ENCODE peak calls at places on chromosomes 5 and 9, in seven cellular contexts. N is sigmoid colon, D is spleen, Q is transverse colon, S is Peyer's patch, H is MM.1S, C is Panc1. K is an unnamed sample.

GRCh38 chr9:129988607-129989361 is 54.2 kb downstream of the FNBP1 start:
- DNase-seq in N (no peak), D (no peak), Q (peak), S (no peak), H (peak), C (no peak), K (no peak)

GRCh38 chr9:34555002-34555348 is 32.2 kb upstream of the ENHO start:
- DNase-seq in N (peak), D (peak), Q (no peak), S (peak), H (no peak), C (no peak), K (no peak)

GRCh38 chr9:21505425-21506179 is 23.5 kb upstream of the IFNE start:
- DNase-seq in N (no peak), D (no peak), Q (no peak), S (no peak), H (no peak), C (no peak), K (no peak)

GRCh38 chr5:78651468-78651867 is 2.9 kb upstream of the LHFPL2 start:
- DNase-seq in N (no peak), D (no peak), Q (no peak), S (no peak), H (no peak), C (no peak), K (no peak)

GRCh38 chr5:171426266-171426665 is 6.8 kb downstream of the FGF18 start:
- DNase-seq in N (no peak), D (peak), Q (no peak), S (peak), H (no peak), C (no peak), K (no peak)

GRCh38 chr5:71533142-71533541 is 54.0 kb upstream of the MCCC2 start:
- DNase-seq in N (no peak), D (no peak), Q (no peak), S (no peak), H (no peak), C (peak), K (no peak)

GRCh38 chr5:38329132-38329715 is 70.9 kb downstream of the EGFLAM start:
- DNase-seq in N (no peak), D (no peak), Q (no peak), S (no peak), H (no peak), C (peak), K (no peak)

GRCh38 chr9:14372437-14373318 is 58.7 kb upstream of the NFIB start:
- DNase-seq in N (peak), D (no peak), Q (no peak), S (no peak), H (no peak), C (no peak), K (no peak)

DNA sequence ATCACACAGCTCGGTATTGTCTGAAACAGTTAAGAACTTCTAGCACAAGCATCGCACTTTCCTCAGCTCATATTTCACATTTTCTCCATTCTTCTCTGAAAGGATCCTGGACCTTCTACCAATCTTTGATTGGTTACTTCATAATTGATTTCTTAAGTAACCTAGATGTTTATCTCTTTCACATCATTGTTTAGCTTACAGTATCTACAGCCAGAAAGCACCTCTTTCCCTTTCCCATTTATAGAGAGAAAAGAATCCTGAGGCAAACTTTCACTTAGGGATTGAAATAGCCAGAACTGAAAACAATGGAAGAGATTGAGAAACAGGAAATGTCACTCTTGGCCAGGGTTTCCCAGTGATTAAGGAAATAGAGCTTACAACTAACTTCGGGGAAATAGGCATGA is 2.5 kb downstream of the IL33 start:
- DNase-seq in N (peak), D (no peak), Q (no peak), S (no peak), H (no peak), C (no peak), K (no peak)
- H3K27ac ChIP-seq in N (peak), D (no peak), Q (peak), S (peak), H (no peak), C (no peak), K (peak)

GRCh38 chr9:35937227-35937626 is 20.7 kb downstream of the OR2S2 start:
- DNase-seq in N (no peak), D (no peak), Q (no peak), S (no peak), H (no peak), C (no peak), K (no peak)

GRCh38 chr9:35935755-35936509 is 22.0 kb downstream of the OR2S2 start:
- DNase-seq in N (no peak), D (no peak), Q (no peak), S (no peak), H (no peak), C (no peak), K (no peak)

GRCh38 chr9:35933525-35934067 is 24.3 kb downstream of the SPAAR start:
- DNase-seq in N (no peak), D (no peak), Q (no peak), S (no peak), H (no peak), C (no peak), K (no peak)

GRCh38 chr9:35932732-35933131 is 23.4 kb downstream of the SPAAR start:
- DNase-seq in N (no peak), D (no peak), Q (no peak), S (no peak), H (peak), C (no peak), K (no peak)

DNA sequence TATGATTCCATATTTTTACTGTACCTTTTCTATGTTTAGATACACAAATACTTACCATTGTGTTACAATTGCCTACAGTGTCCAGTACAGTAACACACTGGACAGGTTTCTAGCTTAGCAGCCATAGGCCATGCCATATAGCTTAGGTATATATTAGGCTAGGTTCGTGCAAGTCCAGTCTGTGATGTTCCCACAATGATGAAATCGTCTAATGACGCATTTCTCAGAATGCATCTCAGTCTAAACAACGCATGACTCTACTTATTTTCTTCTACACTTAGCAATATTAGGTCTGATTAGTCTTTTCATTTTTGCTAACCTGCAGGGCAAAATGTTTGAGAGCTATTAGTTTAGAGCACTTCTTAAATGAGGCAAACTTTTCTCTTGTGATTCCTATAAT is 22.7 kb downstream of the OR2S2 start:
- DNase-seq in N (no peak), D (no peak), Q (no peak), S (no peak), H (no peak), C (no peak), K (no peak)
- H3K4me3 ChIP-seq in N (no peak), D (no peak), Q (no peak), S (no peak), H (no peak), C (no peak), K (no peak)

GRCh38 chr9:84945878-84946538 is 276.5 kb downstream of the NTRK2 start:
- DNase-seq in N (no peak), D (no peak), Q (no peak), S (no peak), H (no peak), C (no peak), K (no peak)
- TF ChIP-seq CTCF in N (no peak), D (no peak), Q (no peak), S (no peak), H (no peak), C (no peak), K (no peak)

GRCh38 chr9:121662359-121662758 is 10.9 kb downstream of the DAB2IP start:
- DNase-seq in N (no peak), D (no peak), Q (no peak), S (no peak), H (no peak), C (no peak), K (no peak)
- H3K27ac ChIP-seq in N (peak), D (no peak), Q (no peak), S (no peak), H (no peak), C (no peak), K (no peak)

GRCh38 chr9:135810806-135811575 is 96.4 kb downstream of the CAMSAP1 start:
- DNase-seq in N (no peak), D (no peak), Q (no peak), S (no peak), H (no peak), C (no peak), K (no peak)
- H3K4me3 ChIP-seq in N (no peak), D (no peak), Q (no peak), S (no peak), H (no peak), C (no peak), K (no peak)

GRCh38 chr9:98521141-98521540 is 187.6 kb downstream of the GABBR2 start:
- DNase-seq in N (no peak), D (no peak), Q (no peak), S (no peak), H (no peak), C (no peak), K (no peak)

GRCh38 chr9:98519641-98520040 is 189.1 kb downstream of the GABBR2 start:
- DNase-seq in N (no peak), D (no peak), Q (no peak), S (no peak), H (no peak), C (no peak), K (no peak)

GRCh38 chr9:98522487-98522886 is 186.2 kb downstream of the GABBR2 start:
- DNase-seq in N (no peak), D (no peak), Q (no peak), S (no peak), H (no peak), C (no peak), K (no peak)

GRCh38 chr9:98520221-98520920 is 188.4 kb downstream of the GABBR2 start:
- DNase-seq in N (no peak), D (no peak), Q (no peak), S (no peak), H (no peak), C (no peak), K (peak)

DNA sequence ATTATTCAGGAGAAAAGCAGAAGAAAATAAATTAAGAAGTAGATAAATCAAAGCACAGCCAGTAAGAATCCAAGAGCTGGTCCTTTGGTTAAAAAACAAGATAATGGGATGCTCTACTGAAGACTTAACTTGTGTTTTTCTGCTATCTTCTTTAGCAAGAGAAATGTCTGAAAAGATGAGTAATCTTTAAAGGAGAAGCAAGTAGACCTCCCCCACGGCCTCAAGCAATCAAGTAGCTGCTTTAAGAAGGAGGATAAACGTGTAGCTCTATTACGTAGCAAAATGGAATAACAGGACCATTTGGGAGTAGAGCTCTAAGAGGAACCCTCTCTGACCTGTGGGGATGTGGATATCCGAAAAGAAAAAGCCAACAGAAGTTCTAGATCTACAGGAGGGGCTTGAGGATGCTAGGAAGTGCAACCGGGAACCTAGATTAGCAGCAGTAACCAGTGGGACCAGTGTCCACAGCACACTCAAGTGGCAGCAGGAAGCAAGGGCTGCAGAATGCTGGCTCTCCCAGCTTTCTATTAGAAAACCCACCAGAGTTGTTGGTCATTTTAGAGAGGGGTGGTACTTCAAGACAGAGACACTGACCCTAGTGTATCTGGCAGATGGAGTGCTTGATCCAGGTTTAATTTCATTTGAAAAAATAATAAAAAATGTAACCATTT is 185.4 kb downstream of the GABBR2 start:
- DNase-seq in N (no peak), D (no peak), Q (no peak), S (no peak), H (no peak), C (no peak), K (no peak)
- TF ChIP-seq CTCF in N (no peak), D (no peak), Q (no peak), S (no peak), H (no peak), C (peak), K (no peak)

GRCh38 chr9:137392232-137393007 is 30.5 kb downstream of the EXD3 start:
- DNase-seq in N (no peak), D (no peak), Q (no peak), S (no peak), H (no peak), C (no peak), K (no peak)
- H3K27ac ChIP-seq in N (no peak), D (no peak), Q (peak), S (no peak), H (no peak), C (no peak), K (no peak)

GRCh38 chr5:154674029-154674428 is 81.1 kb upstream of the LARP1 start:
- DNase-seq in N (no peak), D (no peak), Q (no peak), S (no peak), H (no peak), C (no peak), K (no peak)
- H3K4me3 ChIP-seq in N (no peak), D (no peak), Q (no peak), S (no peak), H (no peak), C (no peak), K (no peak)

DNA sequence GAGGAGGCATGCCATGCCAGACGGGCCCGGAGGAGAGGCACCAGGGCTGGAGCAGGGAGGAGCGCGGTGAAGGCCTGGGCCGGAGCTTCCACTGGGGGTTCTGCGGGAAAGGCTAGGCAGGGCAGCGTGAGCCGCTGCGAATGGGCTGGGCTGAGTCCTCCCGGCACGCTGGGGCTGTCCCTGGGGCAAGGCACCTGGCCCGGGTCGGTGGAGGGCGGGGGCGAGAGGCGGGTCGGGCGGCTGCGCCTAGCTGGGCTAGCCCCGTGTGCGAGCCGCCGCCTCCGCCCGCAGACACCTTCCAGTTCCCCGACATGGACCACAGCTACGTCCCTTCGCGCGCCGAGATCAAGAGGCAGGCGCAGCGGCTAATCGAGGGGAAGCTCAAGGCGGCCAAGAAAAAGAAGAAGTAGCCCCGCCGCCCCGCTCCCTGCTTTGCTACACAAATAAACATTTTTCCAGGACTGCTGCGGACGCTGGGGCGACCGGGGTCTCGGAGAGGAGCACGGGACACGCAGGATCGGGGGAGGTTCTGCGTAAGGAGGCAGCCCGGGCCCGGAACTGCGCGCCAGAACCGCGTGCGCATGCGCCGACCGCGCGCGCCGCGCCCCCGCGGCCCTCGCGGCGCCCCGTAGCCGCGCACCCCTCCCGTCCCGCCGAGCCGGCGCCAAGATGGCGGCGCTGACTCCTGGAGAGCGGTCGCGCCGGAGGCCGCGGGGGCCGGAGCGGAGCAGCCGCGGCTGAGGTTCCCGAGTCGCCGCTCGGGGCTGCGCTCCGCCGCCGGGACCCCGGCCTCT is at the start of gene RABL6:
- DNase-seq in N (peak), D (peak), Q (peak), S (peak), H (peak), C (no peak), K (peak)
- TF ChIP-seq CTCF in N (no peak), D (no peak), Q (no peak), S (no peak), H (no peak), C (no peak), K (no peak)

GRCh38 chr9:114369567-114370240 is 18.1 kb downstream of the AKNA start:
- DNase-seq in N (no peak), D (no peak), Q (no peak), S (no peak), H (no peak), C (no peak), K (no peak)
- H3K27ac ChIP-seq in N (no peak), D (peak), Q (no peak), S (peak), H (peak), C (no peak), K (no peak)

K was measured in coronary artery.